ENCODE peak calls at places on chromosomes 7 and 10, in ten cellular contexts. M is B cell; I is lower lobe of right lung; H is activated CD4-positive, alpha-beta T cell treated with anti-CD3 and anti-CD28 coated beads for 24 hours; K is nephron progenitor cell; J is mucosa of gallbladder; D is dermis blood vessel endothelial cell; Q is mammary epithelial cell; N is HuH-7; B is astrocyte. G is an unnamed sample.

GRCh38 chr10:77350711-77351119 is 286.9 kb downstream of the KCNMA1 start:
- DNase-seq in M (no peak), I (no peak), H (no peak), K (no peak), J (peak; percentile 21), D (peak; percentile 69), Q (peak; percentile 98), N (no peak), B (peak; percentile 99), G (no peak)

GRCh38 chr7:105885386-105886111 is 9.2 kb upstream of the ATXN7L1 start:
- DNase-seq in M (no peak), I (no peak), H (no peak), K (no peak), J (no peak), D (peak; percentile 66), Q (no peak), N (no peak), B (peak; percentile 6), G (peak; percentile 47)

GRCh38 chr7:134690016-134690415 is 43.4 kb downstream of the BPGM start:
- DNase-seq in M (no peak), I (no peak), H (no peak), K (no peak), J (no peak), D (peak; percentile 52), Q (no peak), N (no peak), B (peak; percentile 55), G (no peak)

GRCh38 chr7:106196460-106197021 is 84.4 kb upstream of the SYPL1 start:
- DNase-seq in M (no peak), I (no peak), H (no peak), K (no peak), J (no peak), D (no peak), Q (no peak), N (peak; percentile 50), B (no peak), G (no peak)

GRCh38 chr7:129298268-129298893 is 73.6 kb downstream of the AHCYL2 start:
- DNase-seq in M (peak; percentile 57), I (peak; percentile 54), H (peak; percentile 26), K (peak; percentile 39), J (peak; percentile 42), D (peak; percentile 75), Q (peak; percentile 25), N (peak; percentile 33), B (peak; percentile 17), G (peak; percentile 34)

GRCh38 chr10:112475565-112476233 is 28.7 kb downstream of the VTI1A start:
- DNase-seq in M (no peak), I (no peak), H (no peak), K (no peak), J (no peak), D (peak; percentile 41), Q (no peak), N (no peak), B (no peak), G (no peak)

GRCh38 chr7:76069238-76069638 is 21.3 kb downstream of the MDH2 start:
- DNase-seq in M (no peak), I (peak; percentile 72), H (no peak), K (no peak), J (peak; percentile 80), D (peak; percentile 85), Q (peak; percentile 93), N (no peak), B (peak; percentile 91), G (no peak)

GRCh38 chr10:71302874-71303568 is 16.0 kb upstream of the SLC29A3 start:
- DNase-seq in M (peak; percentile 54), I (peak; percentile 11), H (no peak), K (no peak), J (no peak), D (peak; percentile 77), Q (peak; percentile 48), N (peak; percentile 53), B (peak; percentile 40), G (peak; percentile 22)

GRCh38 chr10:70117646-70118045 is 15.0 kb downstream of the AIFM2 start:
- DNase-seq in M (no peak), I (no peak), H (no peak), K (no peak), J (no peak), D (no peak), Q (no peak), N (no peak), B (no peak), G (no peak)

GRCh38 chr7:50562126-50562525 is 3.1 kb downstream of the DDC start:
- DNase-seq in M (no peak), I (no peak), H (no peak), K (peak; percentile 30), J (no peak), D (no peak), Q (no peak), N (no peak), B (no peak), G (no peak)

GRCh38 chr7:51666261-51666660 is 349.7 kb upstream of the COBL start:
- DNase-seq in M (no peak), I (no peak), H (no peak), K (no peak), J (no peak), D (no peak), Q (no peak), N (no peak), B (no peak), G (no peak)

GRCh38 chr7:8295638-8296361 is 33.8 kb upstream of the ICA1 start:
- DNase-seq in M (peak; percentile 70), I (no peak), H (no peak), K (peak; percentile 34), J (peak; percentile 60), D (peak; percentile 94), Q (peak; percentile 70), N (peak; percentile 53), B (peak; percentile 67), G (peak; percentile 93)

GRCh38 chr10:7872041-7872442 is 53.7 kb downstream of the TAF3 start:
- DNase-seq in M (peak; percentile 33), I (no peak), H (no peak), K (no peak), J (no peak), D (peak; percentile 45), Q (peak; percentile 27), N (no peak), B (no peak), G (no peak)

GRCh38 chr7:47253650-47254080 is 328.2 kb downstream of the TNS3 start:
- DNase-seq in M (peak; percentile 26), I (no peak), H (no peak), K (peak; percentile 12), J (peak; percentile 23), D (peak; percentile 64), Q (peak; percentile 24), N (peak; percentile 47), B (peak; percentile 62), G (peak; percentile 11)

GRCh38 chr7:148700693-148701092 is 2.0 kb downstream of the CUL1 start:
- DNase-seq in M (peak; percentile 26), I (no peak), H (peak; percentile 31), K (peak; percentile 52), J (no peak), D (peak; percentile 46), Q (no peak), N (no peak), B (peak; percentile 56), G (no peak)

GRCh38 chr10:91613411-91614253 is 19.2 kb downstream of the PPP1R3C start:
- DNase-seq in M (no peak), I (no peak), H (no peak), K (no peak), J (no peak), D (peak; percentile 81), Q (peak; percentile 90), N (no peak), B (peak; percentile 100), G (no peak)

GRCh38 chr10:50431118-50431517 is 179.8 kb upstream of the ASAH2 start:
- DNase-seq in M (no peak), I (no peak), H (no peak), K (no peak), J (no peak), D (peak; percentile 77), Q (peak; percentile 57), N (no peak), B (peak; percentile 68), G (no peak)

GRCh38 chr7:102214477-102215072 is 72.1 kb upstream of the SH2B2 start:
- DNase-seq in M (no peak), I (no peak), H (no peak), K (no peak), J (no peak), D (no peak), Q (no peak), N (no peak), B (no peak), G (no peak)

GRCh38 chr7:77917500-77918262 is 119.1 kb downstream of the PHTF2 start:
- DNase-seq in M (no peak), I (no peak), H (no peak), K (no peak), J (no peak), D (no peak), Q (no peak), N (no peak), B (no peak), G (peak; percentile 32)

GRCh38 chr7:91266067-91266930 is 2.1 kb downstream of the FZD1 start:
- DNase-seq in M (no peak), I (peak; percentile 49), H (no peak), K (peak; percentile 33), J (no peak), D (no peak), Q (peak; percentile 28), N (no peak), B (peak; percentile 20), G (no peak)

GRCh38 chr10:7773845-7774801 is 13.7 kb downstream of the KIN start:
- DNase-seq in M (no peak), I (peak; percentile 64), H (no peak), K (no peak), J (peak; percentile 68), D (peak; percentile 64), Q (no peak), N (no peak), B (no peak), G (peak; percentile 25)

GRCh38 chr7:17304926-17305325 is 6.5 kb downstream of the AHR start:
- DNase-seq in M (no peak), I (no peak), H (no peak), K (no peak), J (peak; percentile 39), D (peak; percentile 94), Q (peak; percentile 91), N (no peak), B (peak; percentile 82), G (no peak)

GRCh38 chr7:135713836-135714470 is 14.0 kb downstream of the SLC13A4 start:
- DNase-seq in M (no peak), I (no peak), H (no peak), K (no peak), J (no peak), D (no peak), Q (no peak), N (no peak), B (no peak), G (no peak)

GRCh38 chr10:79329529-79329928 is 17.7 kb upstream of the PPIF start:
- DNase-seq in M (no peak), I (peak; percentile 6), H (no peak), K (no peak), J (no peak), D (no peak), Q (peak; percentile 63), N (no peak), B (no peak), G (no peak)

GRCh38 chr7:92778972-92779371 is 57.4 kb downstream of the CDK6 start:
- DNase-seq in M (no peak), I (no peak), H (no peak), K (no peak), J (peak; percentile 19), D (no peak), Q (peak; percentile 32), N (no peak), B (peak; percentile 70), G (no peak)

GRCh38 chr7:50119815-50120637 is 27.0 kb upstream of the ZPBP start:
- DNase-seq in M (peak; percentile 50), I (no peak), H (peak; percentile 15), K (peak; percentile 14), J (no peak), D (no peak), Q (no peak), N (no peak), B (no peak), G (no peak)

GRCh38 chr7:41699532-41699931 is 3.4 kb downstream of the INHBA start:
- DNase-seq in M (peak; percentile 22), I (peak; percentile 47), H (no peak), K (peak; percentile 31), J (no peak), D (peak; percentile 50), Q (no peak), N (no peak), B (no peak), G (no peak)

GRCh38 chr10:844552-844951 is 87.0 kb downstream of the LARP4B start:
- DNase-seq in M (no peak), I (no peak), H (no peak), K (no peak), J (no peak), D (peak; percentile 27), Q (no peak), N (no peak), B (peak; percentile 63), G (no peak)